ENCODE peak calls at places on chromosomes 4 and X, in seven cellular contexts. I, H, L, N, C, B and Q are unnamed samples.
A peak's percentile ranks its signal among the peaks of the same experiment; 100 is the strongest.

GRCh38 chr4:159352609-159353008 is 249.7 kb downstream of the RAPGEF2 start:
- DNase-seq in I (no peak), H (no peak), L (no peak), N (no peak), C (no peak), B (no peak), Q (no peak)

GRCh38 chrX:36684053-36684452 is 324.1 kb upstream of the FAM47C start:
- DNase-seq in I (no peak), H (no peak), L (no peak), N (no peak), C (no peak), B (no peak), Q (no peak)

GRCh38 chr4:8772499-8773123 is 99.0 kb downstream of the HMX1 start:
- DNase-seq in I (no peak), H (no peak), L (no peak), N (no peak), C (no peak), B (no peak), Q (no peak)

GRCh38 chr4:153084249-153084648 is 120.0 kb upstream of the TRIM2 start:
- DNase-seq in I (no peak), H (no peak), L (no peak), N (no peak), C (no peak), B (no peak), Q (no peak)

GRCh38 chr4:61838072-61838471 is 637.9 kb downstream of the ADGRL3 start:
- DNase-seq in I (no peak), H (no peak), L (no peak), N (no peak), C (no peak), B (no peak), Q (no peak)

GRCh38 chr4:105679186-105679585 is 29.3 kb downstream of the INTS12 start:
- DNase-seq in I (peak; percentile 30), H (no peak), L (no peak), N (no peak), C (no peak), B (no peak), Q (no peak)

GRCh38 chr4:73726000-73726399 is 14.4 kb upstream of the CXCL8 start:
- DNase-seq in I (peak; percentile 88), H (no peak), L (no peak), N (peak; percentile 94), C (no peak), B (peak; percentile 92), Q (peak; percentile 86)

GRCh38 chr4:171676555-171677215 is 136.5 kb upstream of the GALNTL6 start:
- DNase-seq in I (no peak), H (no peak), L (no peak), N (no peak), C (no peak), B (no peak), Q (no peak)

GRCh38 chr4:99624141-99624719 is 33.4 kb downstream of the C4orf54 start:
- DNase-seq in I (no peak), H (no peak), L (no peak), N (no peak), C (no peak), B (no peak), Q (no peak)

GRCh38 chr4:20254517-20255250 is 3.0 kb downstream of the SLIT2 start:
- DNase-seq in I (peak; percentile 48), H (no peak), L (no peak), N (peak; percentile 58), C (peak; percentile 27), B (peak; percentile 75), Q (peak; percentile 35)

GRCh38 chr4:106898621-106899230 is 137.4 kb downstream of the DKK2 start:
- DNase-seq in I (peak; percentile 70), H (peak; percentile 66), L (no peak), N (peak; percentile 71), C (no peak), B (peak; percentile 66), Q (peak; percentile 68)

GRCh38 chr4:161505141-161505540 is 658.7 kb downstream of the FSTL5 start:
- DNase-seq in I (no peak), H (no peak), L (no peak), N (no peak), C (no peak), B (no peak), Q (no peak)

GRCh38 chr4:16750882-16751642 is 147.4 kb downstream of the LDB2 start:
- DNase-seq in I (no peak), H (no peak), L (no peak), N (no peak), C (no peak), B (peak; percentile 31), Q (no peak)

DNA sequence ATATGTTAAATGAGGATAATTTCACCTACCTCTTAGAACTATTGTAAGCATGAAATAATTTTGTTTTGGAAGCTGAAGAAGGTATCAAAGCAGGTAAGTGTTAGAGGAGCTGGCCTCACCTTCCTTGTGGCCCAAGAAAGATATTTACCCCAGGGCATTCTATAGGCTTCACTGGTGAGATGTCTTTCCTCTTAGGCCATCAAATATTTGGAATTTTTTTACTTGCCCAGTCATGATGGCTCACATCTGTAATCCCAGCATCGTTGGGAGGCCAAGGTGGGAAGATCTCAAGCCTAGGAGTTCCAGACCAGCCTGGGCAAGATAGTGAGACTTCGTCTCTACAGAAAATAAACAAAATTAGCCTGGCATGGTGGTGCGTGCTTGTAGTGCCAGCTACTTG is 6.1 kb upstream of the SMS start:
- DNase-seq in I (no peak), H (no peak), L (no peak), N (no peak), C (no peak), B (no peak), Q (no peak)
- TF ChIP-seq CTCF in I (no peak), H (no peak), L (no peak), N (no peak), C (no peak), B (no peak), Q (no peak)

GRCh38 chrX:46325312-46325877 is 219.8 kb downstream of the ZNF674 start:
- DNase-seq in I (peak; percentile 77), H (no peak), L (no peak), N (peak; percentile 65), C (no peak), B (peak; percentile 57), Q (peak; percentile 21)
- H3K4me3 ChIP-seq in I (no peak overlapping the region), H (no peak overlapping the region), L (no peak overlapping the region), N (no peak overlapping the region), C (no peak overlapping the region), B (no peak overlapping the region), Q (no peak overlapping the region)

GRCh38 chrX:122113376-122113775 is 1066.0 kb downstream of the GLUD2 start:
- DNase-seq in I (no peak), H (no peak), L (no peak), N (no peak), C (no peak), B (no peak), Q (no peak)
- TF ChIP-seq CTCF in I (no peak), H (no peak), L (no peak), N (no peak), C (no peak), B (no peak), Q (no peak)

DNA sequence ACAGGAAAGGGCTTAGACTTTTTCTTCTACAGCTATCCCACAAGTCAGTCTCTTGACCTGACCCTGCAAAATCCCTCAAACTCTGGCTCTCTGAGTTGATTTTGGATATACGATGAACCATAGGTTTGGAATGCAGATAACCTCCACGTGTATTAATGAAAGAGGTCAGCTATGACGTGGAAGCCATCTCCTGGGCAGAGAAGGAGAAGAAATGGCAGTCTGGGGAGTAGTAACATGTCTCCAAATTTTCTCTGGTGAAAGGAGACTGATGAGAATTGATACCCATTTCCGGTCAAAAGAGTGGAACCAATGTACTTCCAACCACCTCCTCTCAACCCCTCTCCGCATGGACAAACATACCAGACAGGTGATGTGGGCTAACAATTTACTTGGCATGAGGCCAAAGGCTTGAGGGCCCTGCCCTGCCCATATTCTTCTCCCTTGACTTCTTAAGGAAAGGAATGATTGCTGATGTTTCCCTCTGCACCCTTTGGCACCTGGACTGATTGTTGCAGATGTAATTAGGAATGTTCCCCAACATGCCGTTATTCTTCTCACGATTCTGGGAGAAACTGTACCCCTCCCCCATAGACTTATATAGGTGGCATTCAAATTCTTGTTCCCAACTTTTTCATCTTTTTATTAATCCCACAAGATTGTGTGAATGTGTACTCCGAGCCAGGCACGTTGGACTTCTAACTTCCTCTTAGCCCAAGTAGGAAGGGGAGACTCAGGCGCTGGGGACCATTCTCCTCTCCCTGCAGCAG is 580 bp upstream of the PLS3 start:
- DNase-seq in I (no peak), H (no peak), L (no peak), N (peak; percentile 71), C (no peak), B (peak; percentile 66), Q (peak; percentile 82)
- H3K4me3 ChIP-seq in I (peak overlapping the region; percentile 74), H (peak overlapping the region; percentile 48), L (no peak overlapping the region), N (peak overlapping the region; percentile 78), C (peak overlapping the region; percentile 75), B (peak overlapping the region; percentile 89), Q (peak overlapping the region; percentile 66)

DNA sequence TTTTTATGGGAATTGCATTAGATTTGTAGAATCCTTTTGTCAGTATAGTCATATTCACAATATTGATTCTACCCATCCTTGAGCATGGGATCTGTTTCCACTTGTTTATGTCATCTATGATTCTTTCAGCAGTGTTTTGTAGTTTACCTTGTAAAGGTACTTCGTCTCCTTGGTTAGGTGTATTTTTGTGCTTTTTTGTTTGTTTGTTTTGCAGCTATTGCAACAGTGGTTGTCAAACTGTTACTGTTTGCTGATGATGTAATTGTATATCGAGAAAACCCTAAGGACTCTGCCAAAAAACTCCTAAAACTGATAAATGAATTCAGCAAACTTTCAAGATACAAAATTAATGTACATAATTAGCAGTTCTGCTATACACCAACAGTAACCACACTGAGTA is 127.9 kb upstream of the AR start:
- DNase-seq in I (no peak), H (no peak), L (no peak), N (no peak), C (no peak), B (no peak), Q (no peak)
- TF ChIP-seq CTCF in I (no peak), H (no peak), L (no peak), N (no peak), C (no peak), B (no peak), Q (no peak)